ENCODE peak calls at places on chromosomes 16 and 17, in ten cellular contexts. One of them, this sample, is unnamed.

GRCh38 chr16:2986623-2987188 is 6.5 kb upstream of the PKMYT1 start:
- DNase-seq in fibroblast of mammary gland: no peak
- DNase-seq in psoas muscle: no peak
- DNase-seq in GM23248: no peak
- DNase-seq in endothelial cell of umbilical vein: no peak
- DNase-seq in GM12864: no peak
- DNase-seq in AG09309: no peak
- DNase-seq in aorta: no peak
- DNase-seq in tibial artery: no peak
- DNase-seq in kidney epithelial cell: no peak
- DNase-seq in this sample: no peak

GRCh38 chr16:15825750-15826305 is 31.0 kb downstream of the MYH11 start:
- DNase-seq in kidney epithelial cell: no peak
- DNase-seq in fibroblast of mammary gland: no peak
- DNase-seq in GM12864: no peak
- DNase-seq in endothelial cell of umbilical vein: no peak
- DNase-seq in AG09309: no peak
- DNase-seq in psoas muscle: no peak
- DNase-seq in GM23248: no peak
- DNase-seq in tibial artery: no peak
- DNase-seq in aorta: peak
- DNase-seq in this sample: no peak

GRCh38 chr16:46830417-46830901 is 521 bp downstream of the C16orf87 start:
- DNase-seq in fibroblast of mammary gland: peak
- DNase-seq in GM23248: peak
- DNase-seq in tibial artery: no peak
- DNase-seq in endothelial cell of umbilical vein: no peak
- DNase-seq in aorta: peak
- DNase-seq in GM12864: no peak
- DNase-seq in AG09309: no peak
- DNase-seq in kidney epithelial cell: no peak
- DNase-seq in psoas muscle: peak
- DNase-seq in this sample: no peak

GRCh38 chr17:2631211-2631610 is 37.8 kb downstream of the PAFAH1B1 start:
- DNase-seq in psoas muscle: no peak
- DNase-seq in AG09309: no peak
- DNase-seq in kidney epithelial cell: no peak
- DNase-seq in fibroblast of mammary gland: no peak
- DNase-seq in endothelial cell of umbilical vein: no peak
- DNase-seq in tibial artery: no peak
- DNase-seq in aorta: no peak
- DNase-seq in GM12864: no peak
- DNase-seq in GM23248: no peak
- DNase-seq in this sample: peak

GRCh38 chr16:31876955-31877828 is 3.6 kb downstream of the ZNF267 start:
- DNase-seq in fibroblast of mammary gland: peak
- DNase-seq in endothelial cell of umbilical vein: peak
- DNase-seq in aorta: no peak
- DNase-seq in psoas muscle: no peak
- DNase-seq in GM12864: peak
- DNase-seq in kidney epithelial cell: peak
- DNase-seq in tibial artery: no peak
- DNase-seq in AG09309: peak
- DNase-seq in GM23248: peak
- DNase-seq in this sample: no peak

GRCh38 chr16:4641876-4642275 is 17.2 kb downstream of the MGRN1 start:
- DNase-seq in AG09309: no peak
- DNase-seq in psoas muscle: no peak
- DNase-seq in endothelial cell of umbilical vein: no peak
- DNase-seq in fibroblast of mammary gland: no peak
- DNase-seq in GM23248: no peak
- DNase-seq in GM12864: no peak
- DNase-seq in aorta: no peak
- DNase-seq in tibial artery: no peak
- DNase-seq in kidney epithelial cell: no peak
- DNase-seq in this sample: no peak

GRCh38 chr17:55037828-55038227 is 69.3 kb downstream of the STXBP4 start:
- DNase-seq in endothelial cell of umbilical vein: no peak
- DNase-seq in GM12864: peak
- DNase-seq in GM23248: no peak
- DNase-seq in aorta: no peak
- DNase-seq in tibial artery: no peak
- DNase-seq in kidney epithelial cell: no peak
- DNase-seq in psoas muscle: no peak
- DNase-seq in AG09309: no peak
- DNase-seq in fibroblast of mammary gland: no peak
- DNase-seq in this sample: no peak

GRCh38 chr16:84700518-84701277 is 898 bp downstream of the USP10 start:
- DNase-seq in psoas muscle: no peak
- DNase-seq in AG09309: no peak
- DNase-seq in tibial artery: no peak
- DNase-seq in kidney epithelial cell: no peak
- DNase-seq in GM23248: peak
- DNase-seq in aorta: no peak
- DNase-seq in endothelial cell of umbilical vein: peak
- DNase-seq in fibroblast of mammary gland: peak
- DNase-seq in GM12864: peak
- DNase-seq in this sample: peak

GRCh38 chr17:50182783-50183438 is 17.1 kb downstream of the SGCA start:
- DNase-seq in psoas muscle: peak
- DNase-seq in GM12864: no peak
- DNase-seq in tibial artery: no peak
- DNase-seq in endothelial cell of umbilical vein: no peak
- DNase-seq in kidney epithelial cell: no peak
- DNase-seq in fibroblast of mammary gland: peak
- DNase-seq in aorta: peak
- DNase-seq in AG09309: no peak
- DNase-seq in GM23248: peak
- DNase-seq in this sample: no peak

GRCh38 chr17:9402590-9403199 is 172.9 kb downstream of the STX8 start:
- DNase-seq in fibroblast of mammary gland: peak
- DNase-seq in endothelial cell of umbilical vein: peak
- DNase-seq in GM12864: peak
- DNase-seq in kidney epithelial cell: no peak
- DNase-seq in GM23248: peak
- DNase-seq in psoas muscle: no peak
- DNase-seq in tibial artery: no peak
- DNase-seq in AG09309: no peak
- DNase-seq in aorta: no peak
- DNase-seq in this sample: peak

GRCh38 chr17:8224891-8225812 is 14.8 kb upstream of the AURKB start:
- DNase-seq in tibial artery: no peak
- DNase-seq in GM23248: no peak
- DNase-seq in fibroblast of mammary gland: no peak
- DNase-seq in kidney epithelial cell: no peak
- DNase-seq in psoas muscle: no peak
- DNase-seq in aorta: no peak
- DNase-seq in endothelial cell of umbilical vein: no peak
- DNase-seq in GM12864: no peak
- DNase-seq in AG09309: no peak
- DNase-seq in this sample: no peak

GRCh38 chr17:8225813-8226535 is 15.6 kb upstream of the AURKB start:
- DNase-seq in AG09309: no peak
- DNase-seq in aorta: no peak
- DNase-seq in psoas muscle: no peak
- DNase-seq in fibroblast of mammary gland: peak
- DNase-seq in tibial artery: peak
- DNase-seq in endothelial cell of umbilical vein: peak
- DNase-seq in kidney epithelial cell: no peak
- DNase-seq in GM12864: peak
- DNase-seq in GM23248: peak
- DNase-seq in this sample: peak

GRCh38 chr17:8223356-8224063 is 13.1 kb upstream of the AURKB start:
- DNase-seq in endothelial cell of umbilical vein: no peak
- DNase-seq in kidney epithelial cell: no peak
- DNase-seq in aorta: peak
- DNase-seq in AG09309: no peak
- DNase-seq in GM12864: peak
- DNase-seq in GM23248: peak
- DNase-seq in fibroblast of mammary gland: peak
- DNase-seq in psoas muscle: peak
- DNase-seq in tibial artery: peak
- DNase-seq in this sample: peak

GRCh38 chr17:8226536-8227237 is 16.3 kb upstream of the AURKB start:
- DNase-seq in tibial artery: peak
- DNase-seq in GM12864: peak
- DNase-seq in kidney epithelial cell: peak
- DNase-seq in aorta: peak
- DNase-seq in GM23248: peak
- DNase-seq in fibroblast of mammary gland: peak
- DNase-seq in endothelial cell of umbilical vein: peak
- DNase-seq in AG09309: peak
- DNase-seq in psoas muscle: peak
- DNase-seq in this sample: peak

DNA sequence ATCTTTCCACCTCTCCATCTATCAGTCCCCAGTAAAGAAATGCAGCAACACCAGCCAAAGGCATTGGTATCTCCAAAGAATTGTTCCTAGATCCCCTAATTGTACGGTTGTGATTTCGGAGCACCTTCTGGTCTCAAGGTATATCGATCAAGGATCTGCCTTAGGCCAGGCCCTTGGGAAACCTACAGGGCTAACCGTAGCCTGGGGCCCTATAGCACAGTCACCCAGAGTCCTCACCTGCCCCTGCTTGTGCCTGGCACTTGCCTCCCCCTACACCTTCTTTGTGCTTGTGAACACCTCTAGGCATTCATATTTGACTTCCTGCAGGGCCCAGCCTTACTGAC is 16.8 kb upstream of the AURKB start:
- DNase-seq in endothelial cell of umbilical vein: no peak
- DNase-seq in GM23248: peak
- DNase-seq in tibial artery: no peak
- DNase-seq in aorta: no peak
- DNase-seq in psoas muscle: no peak
- DNase-seq in GM12864: no peak
- DNase-seq in AG09309: no peak
- DNase-seq in fibroblast of mammary gland: no peak
- DNase-seq in kidney epithelial cell: no peak
- DNase-seq in this sample: peak
- H3K4me3 ChIP-seq in endothelial cell of umbilical vein: no peak
- H3K4me3 ChIP-seq in GM23248: peak
- H3K4me3 ChIP-seq in tibial artery: peak
- H3K4me3 ChIP-seq in aorta: no peak
- H3K4me3 ChIP-seq in psoas muscle: peak
- H3K4me3 ChIP-seq in GM12864: peak
- H3K4me3 ChIP-seq in AG09309: peak
- H3K4me3 ChIP-seq in fibroblast of mammary gland: peak
- H3K4me3 ChIP-seq in kidney epithelial cell: no peak
- H3K4me3 ChIP-seq in this sample: peak

DNA sequence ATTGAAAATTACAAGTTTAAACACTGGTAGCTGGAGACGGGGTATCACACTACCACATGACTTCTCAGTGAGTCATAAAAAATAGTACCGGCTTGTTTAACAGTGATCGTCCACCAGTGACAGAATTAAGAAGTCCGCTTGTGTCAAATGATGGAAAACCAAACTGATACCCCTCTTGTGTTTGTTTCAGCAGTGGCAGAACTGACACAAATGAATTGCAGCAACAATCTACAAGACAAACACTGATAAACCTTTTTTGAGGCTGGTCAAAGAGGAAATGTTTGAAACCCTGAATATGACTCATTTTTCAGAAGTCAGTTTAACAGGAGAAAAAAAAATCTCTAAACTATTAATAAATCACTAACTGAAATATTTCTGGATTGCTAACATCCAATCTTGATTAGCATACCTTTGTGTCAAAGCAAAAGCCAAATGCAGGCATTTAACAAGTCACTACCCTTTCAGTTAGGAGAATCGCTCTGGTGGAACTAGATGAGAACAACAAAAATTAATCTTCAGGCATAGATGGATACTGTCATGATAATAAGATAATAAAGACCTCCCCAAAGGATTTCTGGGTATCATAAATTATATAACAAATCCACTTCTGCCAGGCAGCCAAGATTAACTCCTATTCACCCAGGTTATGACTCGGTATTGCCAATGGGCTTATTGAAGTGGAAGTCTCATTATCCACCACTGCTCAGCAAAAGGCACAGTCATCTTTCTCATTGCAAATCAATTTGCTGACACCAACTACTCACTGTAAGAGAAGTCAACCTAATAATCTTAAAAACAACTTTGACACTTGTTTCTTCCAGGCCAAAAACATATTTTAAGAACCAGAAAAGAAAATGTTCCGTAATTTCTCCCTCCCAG is 20.7 kb downstream of the DCUN1D3 start:
- DNase-seq in fibroblast of mammary gland: peak
- DNase-seq in GM23248: peak
- DNase-seq in endothelial cell of umbilical vein: peak
- DNase-seq in psoas muscle: no peak
- DNase-seq in kidney epithelial cell: no peak
- DNase-seq in AG09309: no peak
- DNase-seq in aorta: no peak
- DNase-seq in tibial artery: no peak
- DNase-seq in GM12864: no peak
- DNase-seq in this sample: no peak
- H3K4me3 ChIP-seq in fibroblast of mammary gland: peak
- H3K4me3 ChIP-seq in GM23248: peak
- H3K4me3 ChIP-seq in endothelial cell of umbilical vein: peak
- H3K4me3 ChIP-seq in psoas muscle: no peak
- H3K4me3 ChIP-seq in kidney epithelial cell: no peak
- H3K4me3 ChIP-seq in AG09309: no peak
- H3K4me3 ChIP-seq in aorta: peak
- H3K4me3 ChIP-seq in tibial artery: peak
- H3K4me3 ChIP-seq in GM12864: no peak
- H3K4me3 ChIP-seq in this sample: no peak

GRCh38 chr17:40061532-40062038 is 1.2 kb upstream of the THRA start:
- DNase-seq in GM23248: no peak
- DNase-seq in tibial artery: no peak
- DNase-seq in fibroblast of mammary gland: no peak
- DNase-seq in endothelial cell of umbilical vein: no peak
- DNase-seq in aorta: peak
- DNase-seq in psoas muscle: no peak
- DNase-seq in kidney epithelial cell: no peak
- DNase-seq in GM12864: no peak
- DNase-seq in AG09309: no peak
- DNase-seq in this sample: no peak
- H3K4me3 ChIP-seq in GM23248: no peak
- H3K4me3 ChIP-seq in tibial artery: no peak
- H3K4me3 ChIP-seq in fibroblast of mammary gland: no peak
- H3K4me3 ChIP-seq in endothelial cell of umbilical vein: no peak
- H3K4me3 ChIP-seq in aorta: no peak
- H3K4me3 ChIP-seq in psoas muscle: no peak
- H3K4me3 ChIP-seq in kidney epithelial cell: no peak
- H3K4me3 ChIP-seq in GM12864: no peak
- H3K4me3 ChIP-seq in AG09309: no peak
- H3K4me3 ChIP-seq in this sample: no peak

GRCh38 chr17:78351449-78352006 is 8.3 kb downstream of the SOCS3 start:
- DNase-seq in GM12864: no peak
- DNase-seq in AG09309: peak
- DNase-seq in GM23248: peak
- DNase-seq in tibial artery: peak
- DNase-seq in fibroblast of mammary gland: peak
- DNase-seq in psoas muscle: peak
- DNase-seq in kidney epithelial cell: no peak
- DNase-seq in aorta: peak
- DNase-seq in endothelial cell of umbilical vein: no peak
- DNase-seq in this sample: peak
- H3K4me3 ChIP-seq in GM12864: no peak
- H3K4me3 ChIP-seq in AG09309: no peak
- H3K4me3 ChIP-seq in GM23248: peak
- H3K4me3 ChIP-seq in tibial artery: no peak
- H3K4me3 ChIP-seq in fibroblast of mammary gland: no peak
- H3K4me3 ChIP-seq in psoas muscle: no peak
- H3K4me3 ChIP-seq in kidney epithelial cell: no peak
- H3K4me3 ChIP-seq in aorta: no peak
- H3K4me3 ChIP-seq in endothelial cell of umbilical vein: no peak
- H3K4me3 ChIP-seq in this sample: no peak